ENCODE peak calls at places on chromosomes 2 and 18, in eight cellular contexts. K is frontal cortex; J is activated CD8-positive, alpha-beta T cell treated with anti-CD3 and anti-CD28 coated beads, Interleukin-2, amount 10 ng/mL, durations not matched to agents 7 days and 5 days; Y is HTR-8/SVneo; M is GM04504; L is tibial artery; U is WTC11; O is EL. D is an unnamed sample.

GRCh38 chr2:216636570-216637450 is 3.6 kb downstream of the IGFBP2 start:
- DNase-seq in K (no peak), J (no peak), Y (no peak), M (no peak), L (peak), U (peak), O (peak), D (no peak)

GRCh38 chr2:71889991-71890684 is 257.5 kb downstream of the CYP26B1 start:
- DNase-seq in K (no peak), J (no peak), Y (no peak), M (peak), L (peak), U (no peak), O (peak), D (no peak)

GRCh38 chr18:3148930-3149535 is 70.7 kb downstream of the MYOM1 start:
- DNase-seq in K (no peak), J (no peak), Y (no peak), M (no peak), L (no peak), U (no peak), O (peak), D (no peak)

GRCh38 chr2:220394433-220394832 is 767.0 kb downstream of the SLC4A3 start:
- DNase-seq in K (no peak), J (no peak), Y (peak), M (no peak), L (peak), U (no peak), O (peak), D (no peak)

GRCh38 chr2:44061469-44061868 is 65.7 kb upstream of the LRPPRC start:
- DNase-seq in K (no peak), J (no peak), Y (no peak), M (no peak), L (no peak), U (peak), O (no peak), D (no peak)

GRCh38 chr2:62304429-62305417 is 108.8 kb downstream of the B3GNT2 start:
- DNase-seq in K (no peak), J (peak), Y (no peak), M (no peak), L (peak), U (peak), O (peak), D (no peak)

GRCh38 chr2:34099377-34099776 is 500.3 kb upstream of the FAM98A start:
- DNase-seq in K (no peak), J (no peak), Y (no peak), M (no peak), L (no peak), U (no peak), O (no peak), D (no peak)

GRCh38 chr2:159035790-159036411 is 67.5 kb downstream of the TANC1 start:
- DNase-seq in K (no peak), J (peak), Y (peak), M (no peak), L (no peak), U (peak), O (peak), D (no peak)

GRCh38 chr2:172403402-172403801 is 24.0 kb upstream of the ITGA6 start:
- DNase-seq in K (no peak), J (no peak), Y (no peak), M (no peak), L (no peak), U (no peak), O (no peak), D (no peak)

GRCh38 chr2:1544478-1545069 is 131.3 kb downstream of the TPO start:
- DNase-seq in K (no peak), J (no peak), Y (no peak), M (peak), L (no peak), U (no peak), O (peak), D (no peak)

GRCh38 chr2:2328847-2329246 is 2.2 kb downstream of the MYT1L start:
- DNase-seq in K (no peak), J (peak), Y (no peak), M (no peak), L (no peak), U (peak), O (no peak), D (no peak)

GRCh38 chr2:192827735-192828134 is 633.0 kb upstream of the TMEFF2 start:
- DNase-seq in K (no peak), J (no peak), Y (no peak), M (no peak), L (no peak), U (peak), O (no peak), D (no peak)

GRCh38 chr2:119947535-119947934 is 65.3 kb upstream of the EPB41L5 start:
- DNase-seq in K (no peak), J (no peak), Y (no peak), M (no peak), L (no peak), U (no peak), O (no peak), D (no peak)

GRCh38 chr2:3594493-3595281 is at the start of gene COLEC11:
- DNase-seq in K (no peak), J (no peak), Y (no peak), M (no peak), L (peak), U (peak), O (no peak), D (no peak)

GRCh38 chr2:240353944-240354343 is 81.5 kb upstream of the GPC1 start:
- DNase-seq in K (no peak), J (no peak), Y (no peak), M (no peak), L (no peak), U (no peak), O (no peak), D (no peak)

GRCh38 chr2:105674406-105674805 is 70.3 kb upstream of the NCK2 start:
- DNase-seq in K (no peak), J (no peak), Y (no peak), M (no peak), L (no peak), U (no peak), O (no peak), D (no peak)

GRCh38 chr2:158619496-158619895 is 162.7 kb downstream of the PKP4 start:
- DNase-seq in K (no peak), J (no peak), Y (no peak), M (peak), L (no peak), U (no peak), O (peak), D (no peak)

GRCh38 chr2:105038383-105039061 is 653 bp downstream of the MRPS9 start:
- DNase-seq in K (no peak), J (no peak), Y (peak), M (no peak), L (no peak), U (peak), O (peak), D (no peak)